ENCODE peak calls at places on chromosomes 5 and 9, in nine cellular contexts. V is body of pancreas, W is IMR-90, H is transverse colon, R is HCT116, I is vagina, Y is suprapubic skin, S is ovary, K is A549. U is an unnamed sample.

GRCh38 chr5:107425541-107426031 is 245.2 kb downstream of the EFNA5 start:
- DNase-seq in V (no peak), W (peak; percentile 80), H (no peak), R (peak; percentile 36), I (no peak), Y (no peak), S (no peak), K (peak; percentile 35), U (no peak)

GRCh38 chr5:172074896-172075295 is 68.5 kb upstream of the FBXW11 start:
- DNase-seq in V (no peak), W (no peak), H (no peak), R (no peak), I (no peak), Y (no peak), S (no peak), K (no peak), U (no peak)

GRCh38 chr5:139138109-139138508 is 60.1 kb downstream of the SIL1 start:
- DNase-seq in V (no peak), W (peak; percentile 39), H (no peak), R (no peak), I (no peak), Y (no peak), S (no peak), K (no peak), U (no peak)

GRCh38 chr5:126462239-126463014 is 39.2 kb downstream of the GRAMD2B start:
- DNase-seq in V (no peak), W (peak; percentile 40), H (no peak), R (no peak), I (no peak), Y (no peak), S (peak; percentile 49), K (no peak), U (peak; percentile 57)

GRCh38 chr5:175657593-175658271 is at the start of gene HRH2:
- DNase-seq in V (no peak), W (no peak), H (peak; percentile 18), R (no peak), I (no peak), Y (no peak), S (no peak), K (peak; percentile 60), U (no peak)

GRCh38 chr9:131237931-131238401 is 38.3 kb downstream of the FAM78A start:
- DNase-seq in V (peak; percentile 48), W (peak; percentile 88), H (peak; percentile 83), R (no peak), I (no peak), Y (no peak), S (no peak), K (no peak), U (no peak)

GRCh38 chr5:83726912-83727311 is 6.3 kb upstream of the HAPLN1 start:
- DNase-seq in V (no peak), W (peak; percentile 17), H (no peak), R (no peak), I (no peak), Y (no peak), S (no peak), K (no peak), U (no peak)

GRCh38 chr5:120927923-120928322 is 463.8 kb downstream of the PRR16 start:
- DNase-seq in V (no peak), W (no peak), H (no peak), R (no peak), I (no peak), Y (no peak), S (no peak), K (no peak), U (no peak)

GRCh38 chr5:171457208-171457981 is 37.9 kb downstream of the FGF18 start:
- DNase-seq in V (no peak), W (no peak), H (no peak), R (no peak), I (no peak), Y (no peak), S (no peak), K (no peak), U (no peak)

GRCh38 chr5:132136906-132137305 is 63.3 kb downstream of the CSF2 start:
- DNase-seq in V (no peak), W (peak; percentile 88), H (no peak), R (no peak), I (no peak), Y (no peak), S (no peak), K (no peak), U (no peak)

GRCh38 chr5:10528056-10528816 is 35.6 kb upstream of the ANKRD33B start:
- DNase-seq in V (no peak), W (peak; percentile 60), H (no peak), R (no peak), I (no peak), Y (no peak), S (no peak), K (no peak), U (no peak)

GRCh38 chr5:76331139-76331538 is 71.9 kb upstream of the IQGAP2 start:
- DNase-seq in V (no peak), W (no peak), H (no peak), R (no peak), I (no peak), Y (no peak), S (no peak), K (no peak), U (no peak)

GRCh38 chr5:7747728-7748127 is 103.2 kb downstream of the CFAP90 start:
- DNase-seq in V (no peak), W (no peak), H (no peak), R (no peak), I (no peak), Y (no peak), S (no peak), K (no peak), U (no peak)

GRCh38 chr5:157273131-157273556 is 7.2 kb downstream of the CYFIP2 start:
- DNase-seq in V (no peak), W (no peak), H (no peak), R (no peak), I (no peak), Y (no peak), S (no peak), K (no peak), U (no peak)

GRCh38 chr9:72753261-72753893 is 199.5 kb downstream of the ALDH1A1 start:
- DNase-seq in V (no peak), W (peak; percentile 31), H (no peak), R (no peak), I (no peak), Y (no peak), S (no peak), K (peak; percentile 13), U (no peak)

GRCh38 chr5:136892026-136892425 is 526.7 kb upstream of the TRPC7 start:
- DNase-seq in V (no peak), W (no peak), H (no peak), R (no peak), I (no peak), Y (no peak), S (no peak), K (no peak), U (no peak)

GRCh38 chr5:37208883-37209808 is 40.0 kb downstream of the CPLANE1 start:
- DNase-seq in V (no peak), W (peak; percentile 25), H (no peak), R (no peak), I (no peak), Y (no peak), S (peak; percentile 28), K (no peak), U (peak; percentile 18)

GRCh38 chr5:133295520-133295919 is 243.7 kb downstream of the HSPA4 start:
- DNase-seq in V (no peak), W (no peak), H (no peak), R (no peak), I (no peak), Y (no peak), S (no peak), K (no peak), U (no peak)

GRCh38 chr5:155343468-155343867 is 329.9 kb downstream of the KIF4B start:
- DNase-seq in V (no peak), W (no peak), H (no peak), R (no peak), I (no peak), Y (no peak), S (no peak), K (no peak), U (no peak)

DNA sequence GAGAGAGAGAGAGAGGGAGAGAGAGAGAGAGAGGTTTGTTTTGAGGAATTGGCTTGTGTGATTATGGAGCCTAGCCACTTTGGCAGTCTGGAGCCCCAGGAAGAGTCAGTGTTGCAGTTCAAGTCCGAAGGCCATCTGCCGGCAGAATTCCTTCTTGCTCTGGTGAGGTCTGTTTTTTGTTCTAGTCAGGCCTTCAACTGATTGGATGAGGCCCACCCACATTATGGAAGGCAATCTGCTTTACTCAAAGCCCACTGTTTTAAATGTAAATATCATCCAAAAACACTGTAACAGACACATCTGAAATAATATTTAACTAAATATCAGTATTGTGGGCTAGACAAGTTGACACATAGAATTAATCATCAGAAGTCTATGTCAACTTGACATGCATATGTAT is 11.4 kb upstream of the GRM6 start:
- DNase-seq in V (no peak), W (no peak), H (no peak), R (no peak), I (no peak), Y (no peak), S (no peak), K (no peak), U (no peak)
- H3K9me3 ChIP-seq in V (no peaks in the 10 kb centered on the region), W (peaks cover 2% of the 10 kb centered on the region), H (peaks cover 4% of the 10 kb centered on the region), R (no peaks in the 10 kb centered on the region), I (no peaks in the 10 kb centered on the region), Y (peaks cover 4% of the 10 kb centered on the region), S (no peaks in the 10 kb centered on the region), K (peaks cover 10% of the 10 kb centered on the region), U (no peaks in the 10 kb centered on the region)

DNA sequence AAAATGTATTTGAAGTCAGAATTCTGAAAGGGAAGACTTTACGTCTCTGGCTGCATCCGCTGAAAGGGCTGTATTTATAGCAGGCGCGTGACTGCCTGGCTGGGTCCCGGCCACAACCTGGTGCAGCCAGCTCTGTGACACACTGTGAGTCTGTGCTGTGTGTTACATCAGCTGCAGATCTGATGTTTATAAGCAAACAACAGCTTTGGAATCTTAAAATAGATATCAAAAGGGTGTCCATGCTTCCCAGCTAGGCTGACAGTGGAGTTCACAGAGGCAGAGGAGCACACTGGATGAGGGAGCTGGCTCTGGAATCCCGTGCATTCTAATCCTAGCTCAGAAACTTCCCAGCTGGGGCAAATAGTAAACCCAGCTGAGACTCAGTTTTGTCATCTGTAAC is 433.4 kb upstream of the BRINP1 start:
- DNase-seq in V (no peak), W (no peak), H (peak; percentile 11), R (no peak), I (no peak), Y (peak; percentile 78), S (no peak), K (no peak), U (no peak)
- H3K4me3 ChIP-seq in V (no peak overlapping the region), W (no peak overlapping the region), H (no peak overlapping the region), R (no peak overlapping the region), I (no peak overlapping the region), Y (no peak overlapping the region), S (no peak overlapping the region), K (no peak overlapping the region), U (no peak overlapping the region)

GRCh38 chr9:136225748-136226679 is 19.6 kb downstream of the QSOX2 start:
- DNase-seq in V (peak; percentile 77), W (peak; percentile 31), H (peak; percentile 72), R (peak; percentile 46), I (no peak), Y (no peak), S (no peak), K (peak; percentile 72), U (no peak)
- TF ChIP-seq POLR2A in V (no peak), W (no peak), H (no peak), R (no peak), I (no peak), Y (no peak), S (no peak), K (no peak), U (no peak)

DNA sequence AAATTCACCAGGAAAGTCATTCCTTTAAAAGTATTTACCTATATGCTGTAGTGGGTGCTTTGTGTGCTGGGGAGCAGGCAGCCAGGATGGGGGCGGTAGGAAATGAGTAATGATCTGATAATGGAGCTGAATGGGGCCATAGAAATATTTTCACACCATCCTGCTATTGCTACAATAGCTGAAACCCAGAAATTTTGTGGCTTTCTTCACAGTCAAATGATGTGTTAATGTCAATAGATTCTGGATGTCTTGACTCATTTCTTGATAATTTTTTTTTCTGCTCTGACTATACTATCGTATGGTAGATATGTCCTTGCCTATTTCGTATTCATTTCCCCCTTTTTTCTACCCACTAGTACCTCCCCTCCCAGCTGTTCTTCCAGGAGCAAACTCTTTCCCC is 59.5 kb downstream of the RORB start:
- DNase-seq in V (no peak), W (no peak), H (no peak), R (no peak), I (no peak), Y (no peak), S (no peak), K (no peak), U (no peak)
- H3K9me3 ChIP-seq in V (no peaks in the 10 kb centered on the region), W (no peaks in the 10 kb centered on the region), H (no peaks in the 10 kb centered on the region), R (no peaks in the 10 kb centered on the region), I (no peaks in the 10 kb centered on the region), Y (no peaks in the 10 kb centered on the region), S (no peaks in the 10 kb centered on the region), K (no peaks in the 10 kb centered on the region), U (no peaks in the 10 kb centered on the region)